ENCODE peak calls at places on chromosome 16, in eight cellular contexts. R is gastrocnemius medialis, J is ovary, P is stomach, A is esophagus squamous epithelium, F is IMR-90, H is right lobe of liver, B is HCT116. Q is an unnamed sample.

GRCh38 chr16:57475711-57476339 is 10.5 kb downstream of the DOK4 start:
- DNase-seq in J (no peak), H (no peak), F (peak; percentile 33), P (no peak), R (no peak), A (no peak), B (peak; percentile 24), Q (no peak)

GRCh38 chr16:49213594-49213993 is 68.0 kb downstream of the CBLN1 start:
- DNase-seq in F (no peak), J (no peak), H (no peak), B (no peak), P (no peak), A (no peak), R (no peak), Q (no peak)

GRCh38 chr16:10322723-10323527 is 62.9 kb upstream of the ATF7IP2 start:
- DNase-seq in J (no peak), H (no peak), P (no peak), R (no peak), B (no peak), F (no peak), A (no peak), Q (no peak)

GRCh38 chr16:29862383-29862883 is 593 bp downstream of the CDIPT start:
- DNase-seq in H (no peak), R (no peak), F (no peak), B (no peak), J (no peak), A (no peak), P (peak; percentile 34), Q (peak; percentile 52)

GRCh38 chr16:48359983-48360382 is 25.2 kb downstream of the SIAH1 start:
- DNase-seq in P (no peak), A (no peak), B (no peak), J (no peak), R (no peak), F (no peak), H (no peak), Q (no peak)

GRCh38 chr16:49833055-49833454 is 22.9 kb downstream of the ZNF423 start:
- DNase-seq in H (peak; percentile 52), R (no peak), B (no peak), P (no peak), J (peak; percentile 84), F (no peak), A (no peak), Q (no peak)

GRCh38 chr16:70250748-70251650 is 741 bp downstream of the EXOSC6 start:
- DNase-seq in H (peak; percentile 79), B (no peak), A (no peak), F (peak; percentile 35), J (no peak), R (no peak), P (peak; percentile 52), Q (peak; percentile 33)

GRCh38 chr16:74724820-74725549 is 24.3 kb upstream of the MLKL start:
- DNase-seq in R (no peak), B (no peak), A (no peak), F (peak; percentile 82), H (no peak), J (no peak), P (no peak), Q (no peak)

GRCh38 chr16:4217246-4218131 is 24.4 kb downstream of the SRL start:
- DNase-seq in P (no peak), H (no peak), B (no peak), A (no peak), J (peak; percentile 53), F (peak; percentile 27), R (no peak), Q (no peak)

GRCh38 chr16:29745126-29745852 is 501 bp downstream of the C16orf54 start:
- DNase-seq in P (no peak), R (no peak), B (no peak), F (no peak), A (no peak), J (no peak), H (peak; percentile 19), Q (no peak)

GRCh38 chr16:3625911-3626732 is 14.7 kb upstream of the SLX4 start:
- DNase-seq in H (no peak), F (no peak), B (no peak), R (no peak), J (no peak), P (no peak), A (no peak), Q (no peak)

GRCh38 chr16:11613381-11614303 is 26.9 kb upstream of the LITAF start:
- DNase-seq in B (no peak), A (peak; percentile 33), H (peak; percentile 70), J (no peak), R (peak; percentile 44), P (peak; percentile 69), F (no peak), Q (peak; percentile 75)

GRCh38 chr16:57648125-57648524 is 19.7 kb downstream of the ADGRG1 start:
- DNase-seq in F (no peak), H (no peak), B (no peak), R (no peak), P (no peak), J (no peak), A (no peak), Q (no peak)

GRCh38 chr16:19583665-19584300 is 28.3 kb downstream of the VPS35L start:
- DNase-seq in B (peak; percentile 35), A (no peak), R (no peak), H (no peak), P (peak; percentile 30), F (peak; percentile 55), J (peak; percentile 36), Q (peak; percentile 62)

GRCh38 chr16:80314042-80314441 is 226.8 kb upstream of the DYNLRB2 start:
- DNase-seq in B (no peak), A (no peak), P (no peak), R (no peak), J (no peak), H (no peak), F (no peak), Q (no peak)

GRCh38 chr16:80318107-80318506 is 222.7 kb upstream of the DYNLRB2 start:
- DNase-seq in P (no peak), J (no peak), A (no peak), F (no peak), H (no peak), R (no peak), B (no peak), Q (no peak)

GRCh38 chr16:80319181-80319580 is 221.6 kb upstream of the DYNLRB2 start:
- DNase-seq in R (no peak), J (no peak), A (no peak), H (no peak), B (no peak), F (no peak), P (no peak), Q (no peak)

GRCh38 chr16:80323187-80323807 is 217.5 kb upstream of the DYNLRB2 start:
- DNase-seq in H (no peak), P (no peak), F (no peak), A (no peak), R (no peak), B (no peak), J (no peak), Q (no peak)

DNA sequence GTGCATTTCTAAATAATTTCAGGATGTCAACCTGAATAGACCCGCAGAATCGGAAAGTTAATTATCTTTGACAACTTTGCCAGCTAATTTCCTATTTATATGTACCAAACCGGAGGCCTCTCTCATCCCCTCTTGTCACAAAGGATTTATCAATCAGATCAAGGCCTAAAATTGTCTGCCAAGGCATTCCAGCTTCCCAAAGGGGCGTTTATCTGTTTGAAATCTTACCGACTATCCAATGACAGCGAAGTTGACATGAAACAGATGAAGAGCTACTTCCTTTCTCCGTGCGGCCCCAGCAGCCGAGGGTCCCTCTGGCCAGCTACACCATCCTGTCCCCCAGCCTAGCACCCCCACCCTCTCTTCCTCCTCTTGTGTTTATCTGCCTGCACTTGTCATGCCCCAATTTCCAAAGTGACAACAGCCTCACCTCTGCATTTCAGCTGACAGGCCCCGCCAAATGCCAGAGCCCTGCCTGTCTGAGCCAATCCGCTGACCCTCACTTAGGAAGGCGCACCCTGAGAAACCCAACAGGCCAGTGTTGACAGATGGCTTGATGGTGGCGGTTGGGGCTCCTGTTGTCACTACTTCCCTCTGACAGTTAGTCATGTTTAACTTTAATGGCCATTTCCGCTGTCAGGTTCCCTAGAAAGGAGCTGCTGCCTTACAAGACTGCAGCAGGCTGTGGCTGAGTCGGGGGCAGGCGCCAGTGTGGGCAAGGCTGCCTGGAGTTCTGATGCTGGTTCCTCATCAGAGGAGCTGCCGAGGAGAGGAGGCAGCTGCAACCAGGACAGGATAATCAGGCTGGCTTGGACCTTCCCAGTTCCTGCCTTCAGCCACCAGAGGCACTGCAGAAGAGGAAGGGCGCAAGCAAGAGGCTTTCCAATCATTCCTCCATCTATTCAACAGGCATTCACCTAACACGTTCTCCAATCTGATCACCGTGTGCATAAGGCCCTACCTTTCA is 223.4 kb upstream of the DYNLRB2 start:
- DNase-seq in R (no peak), J (no peak), F (peak; percentile 20), B (no peak), H (no peak), A (no peak), P (no peak), Q (no peak)
- TF ChIP-seq CTCF in R (no peak), J (no peak), F (peak; percentile 40), B (no peak), H (no peak), A (no peak), P (no peak), Q (no peak)

GRCh38 chr16:27239026-27239425 is 29.5 kb downstream of the NSMCE1 start:
- DNase-seq in R (no peak), J (no peak), H (no peak), B (no peak), P (no peak), F (no peak), A (no peak), Q (no peak)
- H3K4me1 ChIP-seq in R (peaks cover 18% of the 10 kb centered on the region), J (peaks cover 23% of the 10 kb centered on the region), H (no peaks in the 10 kb centered on the region), B (peaks cover 59% of the 10 kb centered on the region), P (peaks cover 39% of the 10 kb centered on the region), F (peaks cover 39% of the 10 kb centered on the region), A (peaks cover 90% of the 10 kb centered on the region), Q (peaks cover 49% of the 10 kb centered on the region)

DNA sequence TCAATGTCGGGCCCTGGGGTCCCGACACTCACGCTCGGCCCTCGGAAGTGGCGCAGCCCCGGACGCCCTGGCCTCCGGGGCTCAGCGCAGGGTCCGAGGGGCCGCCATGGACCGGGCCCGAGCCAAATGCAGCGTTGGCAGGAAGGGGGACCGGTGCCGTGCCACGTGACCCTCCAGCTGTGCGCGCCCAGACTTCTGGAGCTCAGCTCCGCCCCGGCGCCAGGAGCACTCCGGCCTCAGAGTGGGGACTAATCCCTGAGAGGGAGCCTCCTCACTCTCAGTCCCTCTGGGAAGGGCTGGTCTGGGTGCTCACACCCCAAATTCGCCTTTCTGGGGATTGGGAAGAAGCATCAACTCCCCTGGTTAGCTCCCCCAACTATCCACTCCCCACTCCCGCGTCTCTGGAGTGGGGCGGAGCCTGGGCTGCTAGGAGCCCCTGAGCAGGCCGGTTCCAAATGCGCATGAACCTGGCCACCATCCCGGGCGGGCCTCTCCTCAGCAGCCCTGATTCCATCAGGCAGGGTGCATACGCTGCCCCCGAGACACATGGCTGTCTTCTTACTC is at the start of gene B3GNT9:
- DNase-seq in A (no peak), H (peak; percentile 70), F (peak; percentile 66), J (peak; percentile 83), P (peak; percentile 67), R (no peak), B (no peak), Q (peak; percentile 72)
- TF ChIP-seq POLR2A in A (no peak), H (no peak), F (no peak), J (no peak), P (no peak), R (no peak), B (no peak), Q (peak; percentile 12)

GRCh38 chr16:78505544-78506371 is 406.3 kb downstream of the WWOX start:
- DNase-seq in F (no peak), A (no peak), B (no peak), H (peak; percentile 56), J (peak; percentile 82), R (peak; percentile 35), P (peak; percentile 33), Q (peak; percentile 49)
- TF ChIP-seq CTCF in F (no peak), A (no peak), B (no peak), H (peak; percentile 34), J (peak; percentile 61), R (peak; percentile 47), P (no peak), Q (no peak)